ENCODE peak calls at places on chromosomes 13 and 19, in four cellular contexts. C, D, S and I are unnamed samples.

GRCh38 chr13:61768175-61768574 is 352.5 kb upstream of the PCDH20 start:
- DNase-seq in C (no peak), D (no peak), S (no peak), I (no peak)

GRCh38 chr19:1866693-1867358 is 3.4 kb upstream of the KLF16 start:
- DNase-seq in C (no peak), D (no peak), S (no peak), I (no peak)

GRCh38 chr13:23506821-23507210 is 63.4 kb upstream of the TNFRSF19 start:
- DNase-seq in C (peak; percentile 98), D (no peak), S (no peak), I (no peak)

GRCh38 chr13:52359534-52359933 is 46.4 kb downstream of the THSD1 start:
- DNase-seq in C (peak; percentile 37), D (no peak), S (no peak), I (no peak)

GRCh38 chr13:19759669-19760068 is 23.1 kb downstream of the PSPC1 start:
- DNase-seq in C (peak; percentile 4), D (no peak), S (no peak), I (no peak)

GRCh38 chr19:41815301-41815700 is 18.9 kb downstream of the CEACAM3 start:
- DNase-seq in C (no peak), D (no peak), S (no peak), I (no peak)

GRCh38 chr13:31978021-31978420 is 53.6 kb upstream of the FRY start:
- DNase-seq in C (no peak), D (no peak), S (no peak), I (peak; percentile 59)

GRCh38 chr13:33348366-33348765 is 62.8 kb upstream of the STARD13 start:
- DNase-seq in C (peak; percentile 85), D (no peak), S (no peak), I (no peak)

GRCh38 chr13:43113603-43114002 is 90.2 kb downstream of the DNAJC15 start:
- DNase-seq in C (peak; percentile 70), D (no peak), S (no peak), I (no peak)

GRCh38 chr19:33501957-33502356 is 19.6 kb downstream of the PEPD start:
- DNase-seq in C (no peak), D (no peak), S (no peak), I (no peak)

GRCh38 chr13:110546933-110547332 is 14.6 kb downstream of the RAB20 start:
- DNase-seq in C (peak; percentile 89), D (no peak), S (no peak), I (peak; percentile 95)

GRCh38 chr19:55642153-55643002 is 1.1 kb upstream of the ZNF581 start:
- DNase-seq in C (no peak), D (no peak), S (peak; percentile 61), I (no peak)

GRCh38 chr13:82803341-82803740 is 1078.9 kb downstream of the SLITRK1 start:
- DNase-seq in C (no peak), D (no peak), S (no peak), I (peak; percentile 51)

GRCh38 chr19:32437096-32437495 is 31.5 kb downstream of the DPY19L3 start:
- DNase-seq in C (no peak), D (no peak), S (no peak), I (no peak)

GRCh38 chr13:41514853-41515395 is 57.6 kb downstream of the RGCC start:
- DNase-seq in C (no peak), D (no peak), S (no peak), I (no peak)

GRCh38 chr19:42198676-42199439 is 18.6 kb downstream of the DEDD2 start:
- DNase-seq in C (no peak), D (peak; percentile 86), S (no peak), I (no peak)

GRCh38 chr13:36919833-36920611 is at the start of gene SMAD9:
- DNase-seq in C (peak; percentile 67), D (peak; percentile 53), S (peak; percentile 68), I (peak; percentile 78)

GRCh38 chr13:26457212-26457611 is 100.3 kb upstream of the WASF3 start:
- DNase-seq in C (no peak), D (no peak), S (no peak), I (peak; percentile 95)

GRCh38 chr13:64912141-64912540 is 2318.0 kb downstream of the PCDH9 start:
- DNase-seq in C (peak; percentile 83), D (no peak), S (no peak), I (peak; percentile 69)

GRCh38 chr19:40365613-40366401 is 17.3 kb downstream of the PLD3 start:
- DNase-seq in C (peak; percentile 71), D (peak; percentile 93), S (peak; percentile 86), I (no peak)

GRCh38 chr19:30640266-30640965 is 268.2 kb downstream of the ZNF536 start:
- DNase-seq in C (no peak), D (no peak), S (no peak), I (no peak)

GRCh38 chr19:15108145-15108844 is 1.1 kb downstream of the SYDE1 start:
- DNase-seq in C (no peak), D (no peak), S (no peak), I (peak; percentile 61)

GRCh38 chr13:20188649-20189553 is 3.8 kb downstream of the GJB2 start:
- DNase-seq in C (no peak), D (peak; percentile 67), S (peak; percentile 56), I (no peak)

GRCh38 chr13:95192998-95193397 is 108.3 kb downstream of the ABCC4 start:
- DNase-seq in C (no peak), D (no peak), S (no peak), I (no peak)
- H3K4ac ChIP-seq in C (peak overlapping the region; percentile 46), D (no peak overlapping the region), S (no peak overlapping the region), I (no peak overlapping the region)

GRCh38 chr13:75482820-75483079 is 781 bp upstream of the TBC1D4 start:
- DNase-seq in C (no peak), D (no peak), S (no peak), I (no peak)

GRCh38 chr13:75479102-75479501 is 2.9 kb downstream of the TBC1D4 start:
- DNase-seq in C (no peak), D (no peak), S (no peak), I (no peak)

GRCh38 chr13:75481176-75482069 is 546 bp downstream of the TBC1D4 start:
- DNase-seq in C (no peak), D (peak; percentile 52), S (peak; percentile 86), I (peak; percentile 50)

GRCh38 chr13:75480691-75481175 is 1.2 kb downstream of the TBC1D4 start:
- DNase-seq in C (peak; percentile 37), D (peak; percentile 72), S (peak; percentile 61), I (peak; percentile 96)

DNA sequence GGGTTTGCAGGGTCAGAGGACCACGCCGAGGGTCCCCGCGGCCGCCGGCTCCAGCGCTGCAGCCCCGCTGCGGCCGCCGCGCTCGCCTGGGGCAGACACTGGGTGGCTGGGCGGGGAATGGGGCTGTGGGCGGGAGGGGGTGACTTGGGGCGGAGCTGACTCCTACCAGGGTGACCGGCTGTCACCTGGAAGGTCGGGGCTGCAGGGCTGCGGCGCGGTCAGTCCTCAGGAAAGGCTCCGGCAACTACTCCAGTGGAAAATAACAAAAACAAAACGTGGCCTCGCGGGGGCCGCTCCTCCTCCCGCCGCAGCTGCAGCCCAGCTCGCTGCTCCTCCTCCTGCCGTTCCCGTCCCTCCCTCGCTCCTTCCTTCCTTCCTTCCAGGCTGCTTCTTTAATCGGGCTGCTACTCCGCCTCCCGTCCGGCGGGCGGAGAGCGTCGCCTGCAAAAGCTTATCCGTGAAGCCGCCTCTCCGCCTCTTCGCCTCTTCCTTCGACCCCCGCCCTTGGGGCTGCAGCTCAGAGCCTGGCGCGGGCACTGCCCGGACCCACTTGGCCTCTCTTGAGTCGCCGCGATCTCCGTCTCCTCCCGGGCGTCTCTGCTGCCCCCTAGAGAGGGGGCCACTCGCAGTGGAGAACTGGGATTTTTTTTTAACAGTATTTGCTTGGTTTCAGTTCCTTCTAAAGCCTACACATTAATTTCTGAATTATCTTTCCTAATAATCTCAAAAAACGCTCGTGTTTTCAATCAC is at the start of gene TBC1D4:
- DNase-seq in C (peak; percentile 82), D (peak; percentile 92), S (no peak), I (peak; percentile 94)
- H2AK5ac ChIP-seq in C (no peak within 1 kb of the TSS), D (no peak within 1 kb of the TSS), S (no peak within 1 kb of the TSS), I (no peak within 1 kb of the TSS)

GRCh38 chr13:114065926-114066774 is 66.3 kb downstream of the RASA3 start:
- DNase-seq in C (no peak), D (no peak), S (no peak), I (no peak)
- H3K4ac ChIP-seq in C (peak overlapping the region; percentile 98), D (no peak overlapping the region), S (no peak overlapping the region), I (peak overlapping the region; percentile 31)

GRCh38 chr19:408441-409005 is 424 bp downstream of the C2CD4C start:
- DNase-seq in C (no peak), D (peak; percentile 33), S (peak; percentile 54), I (no peak)
- H2AK5ac ChIP-seq in C (no peak overlapping the region), D (no peak overlapping the region), S (no peak overlapping the region), I (no peak overlapping the region)

GRCh38 chr19:4474504-4475136 is 2.5 kb downstream of the HDGFL2 start:
- DNase-seq in C (peak; percentile 68), D (peak; percentile 90), S (peak; percentile 79), I (no peak)

GRCh38 chr19:4473011-4473410 is 914 bp downstream of the HDGFL2 start:
- DNase-seq in C (no peak), D (no peak), S (no peak), I (no peak)

GRCh38 chr19:4472174-4472974 is at the start of gene HDGFL2:
- DNase-seq in C (no peak), D (no peak), S (no peak), I (no peak)

GRCh38 chr19:4473708-4474503 is 1.8 kb downstream of the HDGFL2 start:
- DNase-seq in C (no peak), D (no peak), S (peak; percentile 52), I (no peak)

GRCh38 chr19:4471400-4472173 is 510 bp upstream of the HDGFL2 start:
- DNase-seq in C (peak; percentile 100), D (peak; percentile 99), S (peak; percentile 92), I (peak; percentile 100)
- H3K4ac ChIP-seq in C (peak overlapping the region; percentile 64), D (no peak overlapping the region), S (no peak overlapping the region), I (no peak overlapping the region)

GRCh38 chr19:5881543-5882299 is 11.4 kb upstream of the FUT5 start:
- DNase-seq in C (no peak), D (no peak), S (no peak), I (no peak)
- H2AK5ac ChIP-seq in C (peak overlapping the region; percentile 36), D (no peak overlapping the region), S (no peak overlapping the region), I (no peak overlapping the region)

GRCh38 chr13:97975280-97975850 is 21.9 kb downstream of the IPO5 start:
- DNase-seq in C (no peak), D (no peak), S (no peak), I (peak; percentile 52)
- H3K4ac ChIP-seq in C (peak overlapping the region; percentile 94), D (no peak overlapping the region), S (peak overlapping the region; percentile 88), I (peak overlapping the region; percentile 56)